ENCODE peak calls at places on chromosomes 5 and 9, in ten cellular contexts. M is adrenal gland; I is tibial artery; X is AG04450; T is dorsolateral prefrontal cortex; V is OCI-LY7; Q is CD8-positive, alpha-beta T cell; D is spleen; H is Peyer's patch; C is kidney. B is an unnamed sample.

GRCh38 chr5:4994994-4995393 is 145.1 kb upstream of the ADAMTS16 start:
- DNase-seq in C (no peak), I (no peak), V (no peak), H (no peak), D (no peak), Q (no peak), X (no peak), T (no peak), M (no peak), B (no peak)

GRCh38 chr9:126420643-126421564 is 94.3 kb downstream of the MVB12B start:
- DNase-seq in T (no peak), M (no peak), H (no peak), C (no peak), Q (no peak), D (no peak), I (no peak), V (no peak), X (no peak), B (no peak)

GRCh38 chr5:128777052-128777451 is 188.2 kb upstream of the SLC27A6 start:
- DNase-seq in C (no peak), M (no peak), V (no peak), X (no peak), D (no peak), H (no peak), T (no peak), I (no peak), Q (no peak), B (no peak)

GRCh38 chr9:132006657-132007370 is 72.9 kb downstream of the MED27 start:
- DNase-seq in X (no peak), C (no peak), V (no peak), M (no peak), D (no peak), I (no peak), Q (no peak), H (no peak), T (no peak), B (no peak)

GRCh38 chr9:117116084-117116483 is 298.8 kb downstream of the ASTN2 start:
- DNase-seq in D (no peak), I (no peak), H (no peak), Q (no peak), M (no peak), T (no peak), V (no peak), X (no peak), C (no peak), B (no peak)

GRCh38 chr9:22105005-22105722 is 96.1 kb upstream of the CDKN2B start:
- DNase-seq in Q (no peak), M (no peak), D (no peak), X (no peak), I (no peak), V (peak), C (no peak), T (no peak), H (no peak), B (no peak)

GRCh38 chr9:16221350-16221749 is 649.1 kb downstream of the BNC2 start:
- DNase-seq in C (peak), D (no peak), V (no peak), T (no peak), M (no peak), Q (no peak), X (no peak), I (no peak), H (no peak), B (no peak)

GRCh38 chr5:131589510-131590348 is 45.3 kb downstream of the RAPGEF6 start:
- DNase-seq in T (no peak), C (no peak), V (peak), M (no peak), Q (peak), I (no peak), H (no peak), X (peak), D (no peak), B (no peak)

GRCh38 chr9:124290053-124290581 is 32.4 kb downstream of the NEK6 start:
- DNase-seq in V (peak), H (no peak), X (no peak), Q (no peak), M (no peak), C (no peak), T (no peak), D (peak), I (no peak), B (peak)

GRCh38 chr5:3694819-3695218 is 99.2 kb downstream of the IRX1 start:
- DNase-seq in X (no peak), T (no peak), M (no peak), C (no peak), H (no peak), D (no peak), Q (no peak), V (no peak), I (no peak), B (no peak)

GRCh38 chr5:89071941-89072331 is 189.0 kb upstream of the MEF2C start:
- DNase-seq in H (no peak), Q (no peak), M (no peak), V (no peak), C (no peak), I (no peak), X (no peak), D (no peak), T (no peak), B (no peak)

GRCh38 chr5:172897691-172898512 is 61.3 kb upstream of the RPL26L1 start:
- DNase-seq in C (no peak), V (no peak), T (no peak), I (no peak), D (no peak), Q (no peak), X (peak), H (no peak), M (no peak), B (no peak)

GRCh38 chr5:177472460-177473441 is 683 bp downstream of the DBN1 start:
- DNase-seq in T (no peak), X (no peak), I (peak), C (no peak), V (peak), M (no peak), D (peak), Q (peak), H (no peak), B (no peak)

GRCh38 chr5:34715711-34716110 is 59.6 kb downstream of the RAI14 start:
- DNase-seq in C (no peak), D (no peak), M (no peak), H (no peak), X (no peak), V (no peak), I (no peak), Q (no peak), T (no peak), B (no peak)

GRCh38 chr5:179967489-179967888 is 59.8 kb upstream of the TBC1D9B start:
- DNase-seq in M (no peak), I (no peak), H (no peak), X (no peak), C (no peak), V (no peak), D (no peak), T (no peak), Q (no peak), B (no peak)

GRCh38 chr5:10168254-10168653 is 81.4 kb downstream of the ATPSCKMT start:
- DNase-seq in T (no peak), I (no peak), D (no peak), Q (no peak), C (no peak), M (no peak), X (no peak), H (no peak), V (no peak), B (no peak)

GRCh38 chr9:115263731-115264130 is 145.8 kb upstream of the TNC start:
- DNase-seq in M (no peak), H (no peak), Q (no peak), V (no peak), T (no peak), C (no peak), X (no peak), D (no peak), I (no peak), B (no peak)

GRCh38 chr5:39503148-39503547 is 78.4 kb upstream of the DAB2 start:
- DNase-seq in V (no peak), C (no peak), D (no peak), X (no peak), Q (no peak), T (no peak), I (no peak), H (no peak), M (no peak), B (no peak)

GRCh38 chr5:80961376-80962281 is 1.5 kb downstream of the RASGRF2 start:
- DNase-seq in D (no peak), M (no peak), X (no peak), C (no peak), T (peak), V (no peak), Q (peak), H (no peak), I (no peak), B (no peak)

GRCh38 chr5:151298063-151298462 is 5.5 kb downstream of the SLC36A3 start:
- DNase-seq in X (no peak), M (peak), V (peak), C (no peak), H (no peak), D (no peak), T (no peak), Q (no peak), I (no peak), B (no peak)

GRCh38 chr9:83466877-83467276 is 71.3 kb downstream of the FRMD3 start:
- DNase-seq in I (no peak), H (no peak), X (no peak), Q (no peak), V (no peak), T (no peak), D (no peak), C (no peak), M (no peak), B (no peak)

GRCh38 chr5:175743676-175744210 is 85.9 kb downstream of the HRH2 start:
- DNase-seq in T (no peak), M (no peak), C (peak), X (no peak), I (no peak), H (no peak), Q (no peak), V (no peak), D (no peak), B (no peak)

GRCh38 chr9:34405719-34406118 is 29.0 kb upstream of the MYORG start:
- DNase-seq in T (peak), V (no peak), I (no peak), M (no peak), D (no peak), X (peak), H (no peak), C (no peak), Q (no peak), B (no peak)

GRCh38 chr5:154391788-154392187 is 54.0 kb upstream of the SAP30L start:
- DNase-seq in V (no peak), C (no peak), M (no peak), Q (no peak), D (no peak), X (no peak), I (no peak), H (no peak), T (no peak), B (no peak)

GRCh38 chr9:113155911-113156559 is 5.2 kb downstream of the SLC31A2 start:
- DNase-seq in X (no peak), T (no peak), I (no peak), C (no peak), D (no peak), M (no peak), H (no peak), V (no peak), Q (no peak), B (no peak)

GRCh38 chr9:128107260-128107970 is 20.1 kb downstream of the PTGES2 start:
- DNase-seq in X (no peak), I (no peak), C (peak), D (peak), Q (no peak), T (no peak), V (no peak), M (no peak), H (peak), B (peak)

GRCh38 chr9:128902351-128903078 is 18.3 kb upstream of the PHYHD1 start:
- DNase-seq in I (peak), C (peak), Q (peak), H (peak), D (peak), V (peak), T (no peak), M (no peak), X (no peak), B (no peak)

GRCh38 chr5:20420991-20421595 is 433.1 kb upstream of the CDH18 start:
- DNase-seq in X (no peak), Q (no peak), T (no peak), V (no peak), I (no peak), C (no peak), M (no peak), D (no peak), H (no peak), B (no peak)

GRCh38 chr5:81046041-81046440 is 85.9 kb downstream of the RASGRF2 start:
- DNase-seq in V (no peak), D (no peak), C (no peak), I (no peak), Q (no peak), M (no peak), T (no peak), H (no peak), X (no peak), B (no peak)

GRCh38 chr5:82147860-82148573 is 130.1 kb downstream of the RPS23 start:
- DNase-seq in V (no peak), M (no peak), H (no peak), T (no peak), Q (no peak), X (no peak), D (no peak), I (no peak), C (no peak), B (no peak)

GRCh38 chr9:125747765-125748510 is 765 bp downstream of the PBX3 start:
- DNase-seq in T (peak), M (peak), V (peak), D (peak), Q (peak), I (peak), X (no peak), H (peak), C (peak), B (peak)

GRCh38 chr5:173910215-173910614 is 22.1 kb downstream of the CPEB4 start:
- DNase-seq in Q (no peak), D (no peak), X (no peak), V (no peak), M (no peak), T (no peak), C (no peak), H (no peak), I (no peak), B (no peak)

DNA sequence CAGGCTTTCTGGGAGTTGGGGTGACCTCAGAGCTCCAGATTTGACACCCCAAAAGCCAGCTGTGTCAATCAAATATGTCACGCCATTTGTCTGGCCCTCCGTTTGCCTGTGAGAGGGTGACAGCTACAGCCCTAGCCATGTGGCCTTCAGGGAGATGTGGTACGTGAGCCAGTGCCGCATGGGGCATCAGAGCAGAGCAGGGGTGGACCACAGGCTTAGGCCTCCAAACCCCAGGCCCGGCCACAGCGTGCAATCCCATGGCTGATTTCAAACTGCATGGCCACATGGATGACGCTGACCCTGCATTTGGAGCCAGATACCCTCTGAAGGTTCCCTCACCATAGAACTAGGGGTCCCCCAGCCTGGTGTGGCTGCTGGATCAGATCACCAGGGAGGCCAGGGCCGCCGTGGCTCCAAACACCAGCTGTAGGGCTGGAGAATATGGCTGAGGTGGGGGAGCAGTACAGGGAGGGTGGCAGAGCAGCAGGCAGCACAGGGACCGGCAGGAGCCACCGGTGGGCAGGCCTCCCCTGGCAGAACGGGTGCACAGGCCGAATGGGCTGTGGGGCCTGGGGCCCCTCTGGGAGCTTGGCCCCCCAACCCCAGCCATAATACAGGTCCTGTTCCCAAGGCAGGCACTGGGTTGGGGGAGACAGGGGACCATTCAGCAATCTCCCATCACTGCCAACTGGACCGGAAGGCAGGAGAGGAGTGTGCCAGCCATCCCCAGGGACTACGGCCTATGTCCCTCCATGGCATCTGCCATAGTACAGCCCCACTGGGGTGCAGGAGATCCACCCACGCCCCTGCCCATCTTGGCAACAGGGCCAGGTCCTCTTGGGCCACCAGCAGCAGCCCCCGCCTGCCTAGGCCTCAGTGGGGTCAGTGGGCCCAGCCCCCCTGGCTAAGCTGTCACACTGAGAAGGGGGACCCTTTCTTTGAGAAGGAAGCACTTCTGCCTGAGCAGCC is 1.5 kb downstream of the SAPCD2 start:
- DNase-seq in M (no peak), H (no peak), Q (no peak), C (no peak), T (no peak), I (no peak), X (no peak), V (no peak), D (peak), B (peak)
- H3K4me3 ChIP-seq in M (no peak), H (peak), Q (no peak), C (no peak), T (no peak), I (no peak), X (peak), V (peak), D (no peak), B (no peak)

GRCh38 chr9:108386859-108387384 is 468.9 kb downstream of the ACTL7B start:
- DNase-seq in C (no peak), V (no peak), M (no peak), I (no peak), Q (no peak), T (no peak), H (no peak), X (peak), D (no peak), B (no peak)
- H3K27ac ChIP-seq in C (no peak), V (no peak), M (no peak), I (no peak), Q (no peak), T (no peak), H (no peak), X (no peak), D (no peak), B (no peak)

GRCh38 chr9:70933318-70933717 is 188.1 kb downstream of the TRPM3 start:
- DNase-seq in M (no peak), V (no peak), T (no peak), I (no peak), X (no peak), C (no peak), H (no peak), D (no peak), Q (no peak), B (no peak)
- TF ChIP-seq CTCF in M (no peak), V (no peak), T (no peak), I (no peak), X (no peak), C (no peak), H (no peak), D (no peak), Q (no peak), B (no peak)

GRCh38 chr5:64534033-64534432 is 28.2 kb downstream of the RGS7BP start:
- DNase-seq in M (no peak), X (no peak), D (no peak), T (no peak), Q (no peak), I (no peak), V (no peak), C (no peak), H (no peak), B (no peak)
- H3K4me3 ChIP-seq in M (no peak), X (no peak), D (no peak), T (no peak), Q (no peak), I (no peak), V (no peak), C (no peak), H (no peak), B (no peak)

DNA sequence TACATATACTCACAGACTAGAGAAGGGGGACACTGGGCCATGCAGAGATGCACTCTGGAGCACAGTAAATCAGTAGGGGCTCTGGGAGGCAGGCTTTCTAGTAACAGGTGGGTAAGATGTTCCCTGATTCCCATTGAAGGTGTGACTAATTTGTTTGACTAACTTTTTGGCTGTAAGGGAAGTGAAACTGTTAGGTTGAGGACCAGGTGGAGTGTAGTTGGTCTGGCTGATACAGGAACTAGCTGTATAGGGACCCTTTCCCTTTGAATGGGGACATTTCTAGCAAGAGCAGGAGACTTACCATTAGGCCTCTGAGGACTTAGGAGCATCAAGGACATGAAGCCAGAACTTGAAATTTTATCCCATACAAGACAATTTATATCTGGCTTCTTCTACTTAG is 989.6 kb upstream of the COX7C start:
- DNase-seq in C (no peak), Q (no peak), I (no peak), H (no peak), T (no peak), V (no peak), D (no peak), M (no peak), X (no peak), B (no peak)
- H3K27ac ChIP-seq in C (no peak), Q (no peak), I (no peak), H (no peak), T (no peak), V (no peak), D (no peak), M (no peak), X (no peak), B (no peak)